ENCODE peak calls at places on chromosomes 13 and 19, in nine cellular contexts. X is body of pancreas; M is fibroblast of villous mesenchyme; V is heart left ventricle; R is endodermal cell; D is CD4-positive, alpha-beta T cell; G is fibroblast of lung; W is endothelial cell; K is HFF-Myc. B is an unnamed sample.

GRCh38 chr19:49678970-49679831 is 2.1 kb downstream of the PRMT1 start:
- DNase-seq in X (no peak), M (no peak), V (no peak), R (no peak), D (no peak), G (no peak), W (no peak), K (no peak), B (no peak)

GRCh38 chr19:11821474-11821873 is 7.4 kb downstream of the ZNF440 start:
- DNase-seq in X (no peak), M (peak; percentile 3), V (no peak), R (no peak), D (no peak), G (peak; percentile 31), W (no peak), K (no peak), B (no peak)

GRCh38 chr13:114134944-114135610 is 2.7 kb upstream of the RASA3 start:
- DNase-seq in X (no peak), M (no peak), V (no peak), R (no peak), D (no peak), G (no peak), W (no peak), K (no peak), B (no peak)

GRCh38 chr19:944663-945241 is 18.9 kb downstream of the ARID3A start:
- DNase-seq in X (no peak), M (no peak), V (no peak), R (no peak), D (no peak), G (no peak), W (no peak), K (no peak), B (no peak)

GRCh38 chr13:61414686-61415664 is 674 bp downstream of the PCDH20 start:
- DNase-seq in X (peak; percentile 46), M (no peak), V (peak; percentile 12), R (peak; percentile 94), D (no peak), G (peak; percentile 56), W (peak; percentile 71), K (no peak), B (no peak)

GRCh38 chr13:112967666-112968379 is 1.2 kb upstream of the MCF2L start:
- DNase-seq in X (no peak), M (no peak), V (no peak), R (no peak), D (no peak), G (no peak), W (no peak), K (no peak), B (no peak)

GRCh38 chr13:100513987-100514670 is 74.5 kb downstream of the GGACT start:
- DNase-seq in X (no peak), M (peak; percentile 53), V (no peak), R (peak; percentile 41), D (no peak), G (peak; percentile 27), W (no peak), K (no peak), B (no peak)

GRCh38 chr19:17240062-17240854 is 5.5 kb downstream of the NR2F6 start:
- DNase-seq in X (no peak), M (no peak), V (no peak), R (peak; percentile 40), D (no peak), G (no peak), W (no peak), K (no peak), B (no peak)

GRCh38 chr13:77544765-77545316 is 9.3 kb downstream of the SCEL start:
- DNase-seq in X (no peak), M (no peak), V (no peak), R (no peak), D (no peak), G (no peak), W (no peak), K (no peak), B (no peak)

GRCh38 chr19:51473009-51473707 is 5.2 kb upstream of the CEACAM18 start:
- DNase-seq in X (peak; percentile 76), M (peak; percentile 61), V (peak; percentile 71), R (peak; percentile 90), D (peak; percentile 68), G (peak; percentile 23), W (peak; percentile 84), K (peak; percentile 27), B (peak; percentile 73)

DNA sequence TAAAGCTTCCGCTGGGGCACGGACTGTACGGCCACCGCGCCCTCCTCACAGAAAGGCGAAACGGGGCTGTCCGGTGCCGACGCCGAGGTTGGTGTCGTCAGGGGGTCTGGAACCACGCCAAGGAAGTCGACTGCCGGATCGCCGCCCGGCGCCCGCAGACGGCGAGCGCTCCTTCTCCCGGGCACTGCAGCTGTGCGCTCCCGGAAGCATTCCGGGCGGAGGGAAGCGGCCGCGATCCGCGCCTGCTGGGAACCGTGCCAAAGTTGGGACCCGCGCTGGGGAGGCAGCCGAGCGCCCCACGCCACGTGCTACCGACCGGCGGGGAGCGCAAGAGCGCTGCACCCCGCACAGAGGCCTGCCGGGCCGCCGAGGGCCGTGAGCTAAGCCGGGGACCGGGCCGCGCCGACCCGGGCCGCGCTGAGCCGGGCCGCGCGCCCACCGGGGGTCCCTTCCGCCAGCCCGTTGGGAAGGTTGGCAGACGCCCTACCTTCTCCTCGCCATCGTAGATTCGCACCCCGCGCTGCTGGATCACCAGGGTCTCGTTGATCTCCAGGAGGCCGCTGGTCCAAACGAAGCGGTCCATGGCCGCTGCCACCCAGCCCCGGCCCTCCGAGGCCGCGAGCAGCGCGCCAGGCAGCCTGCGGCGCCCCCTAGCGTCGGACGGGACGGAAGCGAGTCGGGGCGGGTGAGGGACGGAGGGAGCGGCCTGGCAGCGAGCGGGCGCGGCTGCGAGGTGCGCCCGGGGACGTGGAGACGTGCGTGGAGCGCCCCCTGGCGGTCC is at the start of gene VPS36:
- DNase-seq in X (peak; percentile 96), M (peak; percentile 95), V (peak; percentile 96), R (peak; percentile 98), D (peak; percentile 92), G (peak; percentile 87), W (peak; percentile 100), K (peak; percentile 66), B (peak; percentile 91)
- TF ChIP-seq CTCF in X (peak; percentile 100), M (peak; percentile 97), V (peak; percentile 100), R (peak; percentile 100), D (peak; percentile 98), G (peak; percentile 96), W (peak; percentile 100), K (peak; percentile 97), B (peak; percentile 100)

GRCh38 chr19:58150328-58150921 is at the start of gene ZNF329:
- DNase-seq in X (peak; percentile 87), M (peak; percentile 81), V (peak; percentile 88), R (peak; percentile 94), D (peak; percentile 89), G (peak; percentile 80), W (peak; percentile 91), K (peak; percentile 40), B (peak; percentile 77)
- TF ChIP-seq CTCF in X (no peak), M (no peak), V (no peak), R (no peak), D (no peak), G (no peak), W (no peak), K (no peak), B (no peak)

DNA sequence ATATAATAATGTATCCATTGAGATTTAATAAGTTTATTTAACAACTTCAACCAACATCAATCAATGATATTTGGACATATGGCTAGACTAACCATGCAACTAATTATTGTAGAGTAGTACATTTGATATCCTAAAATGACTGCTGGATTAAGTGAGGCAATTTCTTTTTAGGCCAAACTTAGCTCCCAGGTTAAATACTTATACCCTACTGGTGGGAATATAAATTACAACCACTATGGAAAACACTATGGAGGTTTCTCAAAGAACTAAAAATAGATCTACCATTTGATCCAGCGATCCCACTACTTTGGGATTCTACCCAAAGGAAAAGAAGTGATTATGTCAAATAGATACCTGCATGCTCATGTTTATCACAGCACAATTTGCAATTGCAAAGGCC is 345.8 kb downstream of the RBM26 start:
- DNase-seq in X (no peak), M (no peak), V (no peak), R (no peak), D (no peak), G (no peak), W (no peak), K (no peak), B (no peak)
- TF ChIP-seq CTCF in X (no peak), M (no peak), V (no peak), R (peak; percentile 69), D (no peak), G (no peak), W (peak; percentile 66), K (no peak), B (no peak)

DNA sequence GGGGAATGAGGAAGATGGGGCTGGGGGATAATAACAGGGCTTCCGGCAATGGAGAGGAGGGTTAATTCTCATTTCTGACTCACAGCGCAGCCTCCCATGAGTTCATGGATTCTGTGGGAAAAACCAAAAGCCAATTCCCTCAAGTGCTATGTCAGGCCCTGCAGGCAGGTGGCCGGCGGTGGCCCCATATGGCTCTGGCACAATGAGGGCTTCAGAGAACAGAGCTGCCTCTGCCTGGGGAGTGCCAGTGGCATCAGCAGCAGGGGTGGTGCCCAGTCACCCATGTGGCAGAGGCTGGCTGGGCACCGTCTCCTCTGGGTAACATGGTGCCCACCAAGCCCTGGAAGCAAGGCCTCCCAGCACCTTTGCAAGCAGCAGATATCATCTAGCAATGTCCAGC is 69.1 kb downstream of the ALOX5AP start:
- DNase-seq in X (no peak), M (no peak), V (no peak), R (no peak), D (no peak), G (no peak), W (peak; percentile 15), K (no peak), B (no peak)
- TF ChIP-seq CTCF in X (no peak), M (peak; percentile 32), V (no peak), R (peak; percentile 71), D (no peak), G (peak; percentile 18), W (peak; percentile 42), K (peak; percentile 31), B (no peak)

GRCh38 chr19:54137913-54138776 is 583 bp downstream of the CNOT3 start:
- DNase-seq in X (no peak), M (no peak), V (no peak), R (peak; percentile 58), D (no peak), G (no peak), W (peak; percentile 40), K (no peak), B (no peak)
- TF ChIP-seq CTCF in X (no peak), M (no peak), V (no peak), R (peak; percentile 68), D (no peak), G (no peak), W (no peak), K (no peak), B (no peak)

DNA sequence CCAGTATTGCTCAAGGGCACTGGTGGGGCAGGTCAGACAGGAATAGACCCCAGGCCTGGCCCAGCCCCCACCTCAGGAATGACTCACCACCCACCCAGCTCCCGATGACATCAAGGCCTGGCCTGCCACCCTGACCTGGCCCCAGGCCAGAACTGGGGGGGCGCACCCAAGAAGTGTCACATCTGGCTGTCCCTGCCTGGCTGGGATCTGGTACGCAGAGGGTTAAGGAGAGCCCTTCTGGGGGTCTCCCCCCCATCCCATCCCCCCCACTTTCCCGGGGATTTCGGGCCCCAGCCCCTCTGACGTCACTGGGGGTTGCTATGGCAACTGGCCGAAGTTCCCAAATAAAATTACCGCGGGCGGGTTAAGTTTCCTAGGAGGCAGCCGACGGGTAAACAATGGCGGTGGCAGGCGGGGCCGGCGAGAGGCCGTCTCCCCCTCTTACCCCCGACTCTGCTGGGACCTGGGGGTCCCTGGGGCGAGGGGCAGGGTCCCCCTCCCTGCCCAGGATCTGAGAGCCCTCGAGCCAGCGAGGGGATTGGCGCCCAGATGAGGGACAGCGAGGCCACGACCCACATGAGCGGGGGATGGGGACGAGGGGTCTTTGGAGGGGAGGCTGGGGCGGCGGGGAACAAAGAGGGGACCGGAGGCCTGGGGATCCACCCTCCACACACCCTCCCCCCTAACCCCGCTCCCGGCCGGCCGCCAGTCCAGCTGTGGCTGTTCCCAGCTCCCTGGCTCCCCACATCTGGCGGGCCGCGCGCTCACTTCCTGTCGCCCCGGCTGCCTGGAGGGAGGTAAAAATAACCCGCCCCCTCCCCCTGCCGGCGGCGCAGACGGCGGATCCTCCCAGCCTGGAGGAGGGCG is 29.7 kb upstream of the NANOS3 start:
- DNase-seq in X (peak; percentile 96), M (peak; percentile 97), V (peak; percentile 98), R (peak; percentile 96), D (peak; percentile 77), G (peak; percentile 91), W (peak; percentile 91), K (no peak), B (peak; percentile 97)
- TF ChIP-seq CTCF in X (no peak), M (no peak), V (peak; percentile 44), R (peak; percentile 46), D (peak; percentile 46), G (no peak), W (peak; percentile 20), K (no peak), B (peak; percentile 25)

B was measured in CD14-positive monocyte.